ENCODE peak calls at places on chromosomes 3 and 15, in five cellular contexts. E is activated gamma-delta T cell treated with anti-CD3 and anti-CD28 coated beads, Interleukin-2, amount 50 U/mL, for 16 hours; M is progenitor cell of endocrine pancreas; J is astrocyte of the spinal cord; R is HEK293T. T is an unnamed sample.

GRCh38 chr15:70854669-70854976 is 666 bp upstream of the LARP6 start:
- DNase-seq in E (no peak), M (no peak), J (no peak), R (no peak), T (peak; percentile 61)

GRCh38 chr3:155185623-155186022 is 105.5 kb downstream of the MME start:
- DNase-seq in E (no peak), M (no peak), J (peak; percentile 27), R (no peak), T (peak; percentile 28)

GRCh38 chr15:57385923-57386390 is 9.7 kb downstream of the CGNL1 start:
- DNase-seq in E (no peak), M (no peak), J (no peak), R (no peak), T (no peak)

GRCh38 chr3:193499152-193499551 is 55.5 kb downstream of the ATP13A4 start:
- DNase-seq in E (no peak), M (no peak), J (no peak), R (no peak), T (no peak)

GRCh38 chr15:41323611-41324010 is 8.8 kb downstream of the OIP5 start:
- DNase-seq in E (no peak), M (no peak), J (no peak), R (no peak), T (no peak)

GRCh38 chr15:31887246-31887645 is 143.1 kb upstream of the CHRNA7 start:
- DNase-seq in E (no peak), M (no peak), J (no peak), R (no peak), T (no peak)

GRCh38 chr3:128222771-128223386 is 69.6 kb downstream of the EEFSEC start:
- DNase-seq in E (no peak), M (no peak), J (no peak), R (no peak), T (no peak)

GRCh38 chr3:99502871-99503270 is 135.5 kb upstream of the COL8A1 start:
- DNase-seq in E (no peak), M (no peak), J (peak; percentile 55), R (no peak), T (peak; percentile 44)

GRCh38 chr3:125172346-125172745 is 40.2 kb downstream of the SLC12A8 start:
- DNase-seq in E (no peak), M (no peak), J (no peak), R (no peak), T (no peak)

GRCh38 chr3:104909188-104909587 is 457.5 kb upstream of the ALCAM start:
- DNase-seq in E (no peak), M (no peak), J (peak; percentile 82), R (no peak), T (peak; percentile 69)

GRCh38 chr15:42759093-42759492 is 22.2 kb upstream of the CDAN1 start:
- DNase-seq in E (no peak), M (no peak), J (no peak), R (no peak), T (no peak)

GRCh38 chr15:82999905-83000671 is 11.4 kb downstream of the C15orf40 start:
- DNase-seq in E (no peak), M (no peak), J (peak; percentile 73), R (peak; percentile 59), T (peak; percentile 75)

GRCh38 chr3:75272708-75273107 is 391.4 kb upstream of the FRG2C start:
- DNase-seq in E (no peak), M (no peak), J (peak; percentile 49), R (no peak), T (peak; percentile 75)

GRCh38 chr3:44885618-44886017 is 11.2 kb downstream of the TGM4 start:
- DNase-seq in E (no peak), M (no peak), J (peak; percentile 97), R (no peak), T (peak; percentile 95)

GRCh38 chr3:115186351-115187148 is 39.5 kb upstream of the ZBTB20 start:
- DNase-seq in E (no peak), M (no peak), J (no peak), R (no peak), T (no peak)

T was measured in fibroblast of lung.